ENCODE peak calls at places on chromosome 18, in four cellular contexts. J, C, U and G are unnamed samples.

GRCh38 chr18:10142056-10142455 is 228.2 kb downstream of the VAPA start:
- DNase-seq in U (no peak), C (no peak), J (no peak), G (no peak)

GRCh38 chr18:4636957-4637356 is 181.8 kb upstream of the DLGAP1 start:
- DNase-seq in C (no peak), U (no peak), J (no peak), G (peak; percentile 47)

GRCh38 chr18:12064086-12064763 is 29.4 kb upstream of the ANKRD62 start:
- DNase-seq in J (no peak), C (no peak), U (no peak), G (no peak)

GRCh38 chr18:7383336-7383980 is 152.6 kb downstream of the LRRC30 start:
- DNase-seq in C (no peak), J (no peak), U (no peak), G (no peak)

GRCh38 chr18:28115149-28115550 is 61.8 kb downstream of the CDH2 start:
- DNase-seq in C (no peak), U (peak; percentile 7), J (peak; percentile 69), G (peak; percentile 19)

GRCh38 chr18:8933714-8934284 is 168.7 kb upstream of the NDUFV2 start:
- DNase-seq in C (no peak), U (no peak), J (no peak), G (no peak)

GRCh38 chr18:49076767-49077166 is 126.0 kb upstream of the SMAD7 start:
- DNase-seq in J (no peak), U (no peak), C (no peak), G (no peak)

GRCh38 chr18:7945882-7946281 is 378.8 kb downstream of the PTPRM start:
- DNase-seq in J (no peak), C (no peak), U (peak; percentile 57), G (peak; percentile 32)

GRCh38 chr18:45197526-45197970 is 417.7 kb upstream of the SLC14A2 start:
- DNase-seq in J (no peak), U (no peak), C (no peak), G (no peak)

GRCh38 chr18:78630356-78630755 is 349.3 kb upstream of the SALL3 start:
- DNase-seq in C (no peak), J (no peak), U (no peak), G (no peak)

GRCh38 chr18:63585988-63586387 is 1.2 kb upstream of the SERPINB13 start:
- DNase-seq in J (no peak), U (no peak), C (no peak), G (no peak)

GRCh38 chr18:75261430-75262223 is 51.0 kb downstream of the TSHZ1 start:
- DNase-seq in U (no peak), J (no peak), C (no peak), G (no peak)

GRCh38 chr18:2654828-2655152 is 736 bp upstream of the SMCHD1 start:
- DNase-seq in U (peak; percentile 30), C (no peak), J (no peak), G (no peak)

GRCh38 chr18:3235846-3236245 is 11.8 kb upstream of the MYL12A start:
- DNase-seq in C (no peak), J (no peak), U (no peak), G (no peak)

GRCh38 chr18:9958861-9959399 is 45.1 kb downstream of the VAPA start:
- DNase-seq in U (no peak), C (no peak), J (no peak), G (no peak)

GRCh38 chr18:3649559-3650426 is 199.8 kb downstream of the TGIF1 start:
- DNase-seq in C (peak; percentile 45), U (peak; percentile 20), J (peak; percentile 35), G (peak; percentile 30)

GRCh38 chr18:78722391-78722790 is 257.2 kb upstream of the SALL3 start:
- DNase-seq in C (no peak), U (no peak), J (no peak), G (no peak)

GRCh38 chr18:78713064-78713463 is 266.6 kb upstream of the SALL3 start:
- DNase-seq in C (no peak), J (peak; percentile 91), U (peak; percentile 4), G (no peak)

GRCh38 chr18:62368100-62368499 is 43.0 kb downstream of the TNFRSF11A start:
- DNase-seq in J (no peak), C (no peak), U (no peak), G (no peak)

GRCh38 chr18:62366992-62367391 is 41.9 kb downstream of the TNFRSF11A start:
- DNase-seq in C (no peak), U (no peak), J (peak; percentile 70), G (no peak)

GRCh38 chr18:62370386-62370785 is 45.3 kb downstream of the TNFRSF11A start:
- DNase-seq in C (no peak), J (no peak), U (no peak), G (no peak)

GRCh38 chr18:62372156-62372555 is 47.0 kb downstream of the TNFRSF11A start:
- DNase-seq in C (no peak), U (no peak), J (no peak), G (no peak)

GRCh38 chr18:62369129-62369644 is 44.1 kb downstream of the TNFRSF11A start:
- DNase-seq in U (no peak), J (peak; percentile 68), C (no peak), G (no peak)
- TF ChIP-seq CTCF in U (no peak), J (peak; percentile 50), C (no peak), G (no peak)

GRCh38 chr18:37554399-37554787 is 11.2 kb downstream of the CELF4 start:
- DNase-seq in U (no peak), J (peak; percentile 92), C (no peak), G (no peak)

GRCh38 chr18:37551846-37552245 is 13.8 kb downstream of the CELF4 start:
- DNase-seq in J (no peak), U (no peak), C (no peak), G (no peak)

GRCh38 chr18:37552296-37552695 is 13.3 kb downstream of the CELF4 start:
- DNase-seq in J (no peak), U (no peak), C (no peak), G (no peak)

GRCh38 chr18:37551249-37551648 is 14.3 kb downstream of the CELF4 start:
- DNase-seq in U (no peak), C (no peak), J (no peak), G (no peak)

GRCh38 chr18:37553633-37554398 is 11.8 kb downstream of the CELF4 start:
- DNase-seq in C (no peak), U (no peak), J (peak; percentile 87), G (no peak)
- TF ChIP-seq CTCF in C (no peak), U (no peak), J (peak; percentile 83), G (no peak)

GRCh38 chr18:31566576-31567306 is 24.9 kb upstream of the TTR start:
- DNase-seq in J (no peak), U (no peak), C (no peak), G (no peak)

GRCh38 chr18:31565345-31565744 is 26.3 kb upstream of the TTR start:
- DNase-seq in J (no peak), U (no peak), C (no peak), G (no peak)

GRCh38 chr18:31562726-31563125 is 29.0 kb upstream of the TTR start:
- DNase-seq in J (no peak), C (no peak), U (no peak), G (no peak)

GRCh38 chr18:31565782-31566512 is 25.7 kb upstream of the TTR start:
- DNase-seq in J (no peak), U (no peak), C (no peak), G (no peak)

DNA sequence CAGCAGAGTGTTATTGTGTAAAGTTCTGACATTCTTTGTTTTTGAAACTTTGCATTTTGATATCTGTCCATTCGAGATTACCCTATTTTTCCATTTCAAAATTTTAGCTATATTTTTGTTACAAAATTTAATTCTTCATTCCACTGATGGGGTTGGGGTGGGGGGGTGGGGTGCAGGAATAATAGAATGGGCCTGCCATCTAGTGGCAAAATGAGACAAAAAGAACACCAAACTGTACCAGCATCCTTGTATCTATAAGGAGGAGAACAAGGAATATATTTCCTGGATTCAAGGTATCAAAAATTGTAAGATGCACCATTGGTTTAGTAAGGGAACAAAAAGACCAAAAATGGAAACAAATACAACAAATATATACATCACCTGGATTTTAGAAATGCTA is 27.9 kb upstream of the TTR start:
- DNase-seq in U (peak; percentile 20), C (no peak), J (no peak), G (no peak)
- TF ChIP-seq CTCF in U (peak; percentile 23), C (no peak), J (peak; percentile 58), G (peak; percentile 26)

DNA sequence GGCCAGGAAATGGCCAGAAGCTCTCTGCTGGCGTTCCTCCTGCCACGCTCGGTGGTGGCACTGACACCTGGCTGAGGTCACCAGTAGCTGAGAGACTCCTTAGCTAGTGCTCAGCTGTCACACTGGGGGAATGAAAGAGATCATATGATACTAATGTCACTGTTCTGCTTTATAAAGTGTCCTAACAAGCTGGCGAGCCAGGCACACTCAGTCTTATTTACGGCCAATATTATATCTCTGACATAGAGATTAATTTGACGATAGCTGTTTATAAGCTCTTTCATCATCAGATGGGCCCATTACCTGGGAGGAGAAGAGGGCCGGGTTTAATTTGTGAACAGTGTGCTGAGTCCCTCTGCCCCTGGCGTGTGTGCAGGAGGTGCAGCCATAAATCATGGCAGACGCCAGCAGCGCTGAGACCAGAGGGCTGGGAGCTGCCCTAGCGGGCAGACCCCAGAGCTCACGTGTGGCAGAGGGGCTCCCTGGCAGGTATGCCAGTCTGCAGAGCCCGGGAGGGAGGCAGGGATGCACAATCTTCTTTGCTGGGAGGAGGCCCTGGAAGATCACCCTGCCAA is 246.5 kb downstream of the HAUS1 start:
- DNase-seq in C (no peak), U (no peak), J (no peak), G (no peak)
- TF ChIP-seq CTCF in C (no peak), U (no peak), J (no peak), G (no peak)